ENCODE peak calls at places on chromosomes 11 and 22, in ten cellular contexts. J is left kidney; C is effector CD4-positive, alpha-beta T cell; X is hippocampal formation; Z is endodermal cell; I is activated CD4-positive, alpha-beta T cell treated with anti-CD3 and anti-CD28 coated beads for 48 hours; S is nephron progenitor cell; L is anterior cingulate cortex; Y is brain microvascular endothelial cell; W is renal cortical epithelial cell. D is an unnamed sample.

GRCh38 chr22:29635734-29636357 is 32.4 kb downstream of the NF2 start:
- DNase-seq in J (peak; percentile 77), C (no peak), X (peak; percentile 68), Z (no peak), I (no peak), S (peak; percentile 12), L (no peak), Y (no peak), W (peak; percentile 72), D (peak; percentile 41)

GRCh38 chr11:66417000-66417399 is 3.8 kb upstream of the NPAS4 start:
- DNase-seq in J (no peak), C (no peak), X (peak; percentile 29), Z (no peak), I (peak; percentile 61), S (no peak), L (peak; percentile 58), Y (no peak), W (no peak), D (no peak)

GRCh38 chr11:13207270-13207664 is 70.3 kb upstream of the BMAL1 start:
- DNase-seq in J (no peak), C (no peak), X (no peak), Z (no peak), I (no peak), S (no peak), L (no peak), Y (no peak), W (no peak), D (no peak)

GRCh38 chr22:39223091-39223710 is 21.6 kb downstream of the PDGFB start:
- DNase-seq in J (no peak), C (no peak), X (no peak), Z (peak; percentile 38), I (no peak), S (no peak), L (no peak), Y (no peak), W (no peak), D (no peak)

GRCh38 chr11:114746013-114746412 is 67.7 kb downstream of the NXPE2 start:
- DNase-seq in J (no peak), C (no peak), X (no peak), Z (no peak), I (no peak), S (no peak), L (no peak), Y (no peak), W (no peak), D (no peak)

GRCh38 chr11:134637091-134638015 is 225.3 kb upstream of the B3GAT1 start:
- DNase-seq in J (peak; percentile 78), C (no peak), X (no peak), Z (peak; percentile 34), I (no peak), S (no peak), L (no peak), Y (no peak), W (no peak), D (no peak)

GRCh38 chr11:19951558-19952083 is 208.7 kb downstream of the DBX1 start:
- DNase-seq in J (peak; percentile 87), C (no peak), X (peak; percentile 61), Z (no peak), I (no peak), S (peak; percentile 32), L (no peak), Y (no peak), W (peak; percentile 72), D (peak; percentile 49)

GRCh38 chr11:102705626-102706025 is at the start of gene MMP27:
- DNase-seq in J (no peak), C (no peak), X (no peak), Z (no peak), I (no peak), S (no peak), L (no peak), Y (no peak), W (no peak), D (no peak)

GRCh38 chr11:47377571-47378010 is 756 bp downstream of the SPI1 start:
- DNase-seq in J (no peak), C (no peak), X (no peak), Z (no peak), I (no peak), S (no peak), L (no peak), Y (no peak), W (no peak), D (peak; percentile 71)

GRCh38 chr11:85459304-85459703 is 167.8 kb downstream of the DLG2 start:
- DNase-seq in J (no peak), C (no peak), X (no peak), Z (no peak), I (no peak), S (no peak), L (no peak), Y (no peak), W (no peak), D (no peak)